ENCODE peak calls at places on chromosomes 2 and 18, in nine cellular contexts. L, T, Y, F, V, C, X, D and N are unnamed samples.

GRCh38 chr2:211836409-211836808 is 702.2 kb downstream of the ERBB4 start:
- DNase-seq in L (no peak), T (no peak), Y (no peak), F (no peak), V (no peak), C (no peak), X (no peak), D (no peak), N (no peak)

GRCh38 chr18:68942230-68942629 is 144.3 kb downstream of the CCDC102B start:
- DNase-seq in L (no peak), T (no peak), Y (no peak), F (no peak), V (no peak), C (no peak), X (no peak), D (no peak), N (no peak)

GRCh38 chr2:178298785-178299212 is 104.5 kb downstream of the OSBPL6 start:
- DNase-seq in L (no peak), T (no peak), Y (peak), F (no peak), V (no peak), C (no peak), X (no peak), D (no peak), N (peak)

GRCh38 chr2:132009874-132010521 is 151.8 kb downstream of the ANKRD30BL start:
- DNase-seq in L (no peak), T (no peak), Y (peak), F (no peak), V (no peak), C (no peak), X (no peak), D (no peak), N (peak)

GRCh38 chr2:164757934-164758695 is 83.5 kb downstream of the COBLL1 start:
- DNase-seq in L (peak), T (no peak), Y (peak), F (no peak), V (no peak), C (no peak), X (no peak), D (no peak), N (peak)

GRCh38 chr2:149703281-149703680 is 115.7 kb upstream of the MMADHC start:
- DNase-seq in L (no peak), T (no peak), Y (peak), F (no peak), V (no peak), C (no peak), X (no peak), D (no peak), N (peak)

GRCh38 chr2:54570925-54571694 is 115.0 kb downstream of the SPTBN1 start:
- DNase-seq in L (peak), T (peak), Y (peak), F (peak), V (peak), C (no peak), X (no peak), D (no peak), N (peak)

GRCh38 chr2:715847-716573 is 38.8 kb upstream of the TMEM18 start:
- DNase-seq in L (no peak), T (no peak), Y (peak), F (no peak), V (no peak), C (no peak), X (no peak), D (no peak), N (no peak)

GRCh38 chr2:97774425-97774824 is 61.0 kb downstream of the ZAP70 start:
- DNase-seq in L (no peak), T (no peak), Y (no peak), F (no peak), V (no peak), C (no peak), X (no peak), D (no peak), N (peak)

GRCh38 chr18:37160038-37160745 is 331.3 kb downstream of the KIAA1328 start:
- DNase-seq in L (no peak), T (no peak), Y (peak), F (no peak), V (no peak), C (no peak), X (no peak), D (no peak), N (no peak)

GRCh38 chr2:239687441-239687840 is 286.6 kb upstream of the HDAC4 start:
- DNase-seq in L (no peak), T (no peak), Y (no peak), F (no peak), V (no peak), C (no peak), X (no peak), D (no peak), N (no peak)

GRCh38 chr18:58632557-58632956 is 3.7 kb upstream of the ALPK2 start:
- DNase-seq in L (no peak), T (no peak), Y (no peak), F (no peak), V (no peak), C (no peak), X (no peak), D (no peak), N (no peak)

GRCh38 chr2:20563833-20564232 is 87.1 kb downstream of the HS1BP3 start:
- DNase-seq in L (peak), T (no peak), Y (no peak), F (no peak), V (no peak), C (no peak), X (no peak), D (no peak), N (peak)

GRCh38 chr18:48486762-48487161 is 52.1 kb upstream of the CTIF start:
- DNase-seq in L (peak), T (no peak), Y (peak), F (no peak), V (no peak), C (no peak), X (no peak), D (no peak), N (no peak)

GRCh38 chr2:120344214-120344990 is 1.5 kb upstream of the INHBB start:
- DNase-seq in L (no peak), T (no peak), Y (no peak), F (peak), V (no peak), C (peak), X (peak), D (no peak), N (peak)

GRCh38 chr2:72988726-72989273 is 71.5 kb downstream of the EMX1 start:
- DNase-seq in L (no peak), T (no peak), Y (no peak), F (no peak), V (no peak), C (no peak), X (no peak), D (peak), N (no peak)

GRCh38 chr18:12837747-12838146 is 46.3 kb downstream of the PTPN2 start:
- DNase-seq in L (peak), T (no peak), Y (peak), F (no peak), V (no peak), C (no peak), X (no peak), D (no peak), N (peak)

GRCh38 chr2:47486858-47487497 is 84.0 kb downstream of the MSH2 start:
- DNase-seq in L (no peak), T (no peak), Y (no peak), F (no peak), V (no peak), C (no peak), X (no peak), D (no peak), N (no peak)

GRCh38 chr18:7452331-7452730 is 114.8 kb upstream of the PTPRM start:
- DNase-seq in L (no peak), T (no peak), Y (peak), F (no peak), V (no peak), C (no peak), X (no peak), D (no peak), N (no peak)

GRCh38 chr2:146544701-146545100 is 1300.1 kb upstream of the ACVR2A start:
- DNase-seq in L (no peak), T (no peak), Y (no peak), F (no peak), V (no peak), C (no peak), X (no peak), D (no peak), N (peak)